ENCODE peak calls at places on chromosomes 11 and 22, in six cellular contexts. One of them, this sample, is unnamed.

GRCh38 chr11:70915158-70915795 is 337.1 kb downstream of the SHANK2 start:
- DNase-seq in ovary: no peak
- DNase-seq in A549: no peak
- DNase-seq in HepG2: no peak
- DNase-seq in IMR-90: no peak
- DNase-seq in esophagus squamous epithelium: no peak
- DNase-seq in this sample: no peak

GRCh38 chr11:15199693-15200092 is 85.0 kb downstream of the INSC start:
- DNase-seq in ovary: no peak
- DNase-seq in A549: no peak
- DNase-seq in HepG2: no peak
- DNase-seq in IMR-90: peak; percentile 71
- DNase-seq in esophagus squamous epithelium: no peak
- DNase-seq in this sample: no peak

GRCh38 chr22:24434472-24435322 is 7.3 kb downstream of the ADORA2A start:
- DNase-seq in ovary: no peak
- DNase-seq in A549: no peak
- DNase-seq in HepG2: no peak
- DNase-seq in IMR-90: no peak
- DNase-seq in esophagus squamous epithelium: peak; percentile 44
- DNase-seq in this sample: peak; percentile 45

GRCh38 chr11:93169950-93170561 is 27.7 kb downstream of the SLC36A4 start:
- DNase-seq in ovary: no peak
- DNase-seq in A549: no peak
- DNase-seq in HepG2: peak; percentile 24
- DNase-seq in IMR-90: peak; percentile 62
- DNase-seq in esophagus squamous epithelium: no peak
- DNase-seq in this sample: no peak

GRCh38 chr11:63839508-63840355 is 822 bp downstream of the MARK2 start:
- DNase-seq in ovary: no peak
- DNase-seq in A549: no peak
- DNase-seq in HepG2: no peak
- DNase-seq in IMR-90: no peak
- DNase-seq in esophagus squamous epithelium: no peak
- DNase-seq in this sample: peak; percentile 27

GRCh38 chr11:66334605-66335442 is 1.4 kb downstream of the RIN1 start:
- DNase-seq in ovary: peak; percentile 31
- DNase-seq in A549: no peak
- DNase-seq in HepG2: no peak
- DNase-seq in IMR-90: no peak
- DNase-seq in esophagus squamous epithelium: no peak
- DNase-seq in this sample: no peak

GRCh38 chr22:22342697-22343602 is 98.4 kb downstream of the VPREB1 start:
- DNase-seq in ovary: no peak
- DNase-seq in A549: peak; percentile 43
- DNase-seq in HepG2: peak; percentile 54
- DNase-seq in IMR-90: no peak
- DNase-seq in esophagus squamous epithelium: no peak
- DNase-seq in this sample: no peak

GRCh38 chr22:22021160-22021750 is 38.7 kb upstream of the TOP3B start:
- DNase-seq in ovary: no peak
- DNase-seq in A549: no peak
- DNase-seq in HepG2: no peak
- DNase-seq in IMR-90: peak; percentile 58
- DNase-seq in esophagus squamous epithelium: no peak
- DNase-seq in this sample: no peak

GRCh38 chr11:125933030-125933813 is 12.6 kb upstream of the VSIG10L2 start:
- DNase-seq in ovary: no peak
- DNase-seq in A549: no peak
- DNase-seq in HepG2: no peak
- DNase-seq in IMR-90: no peak
- DNase-seq in esophagus squamous epithelium: no peak
- DNase-seq in this sample: no peak

GRCh38 chr11:116504541-116505149 is 268.1 kb downstream of the BUD13 start:
- DNase-seq in ovary: no peak
- DNase-seq in A549: no peak
- DNase-seq in HepG2: no peak
- DNase-seq in IMR-90: no peak
- DNase-seq in esophagus squamous epithelium: no peak
- DNase-seq in this sample: no peak

DNA sequence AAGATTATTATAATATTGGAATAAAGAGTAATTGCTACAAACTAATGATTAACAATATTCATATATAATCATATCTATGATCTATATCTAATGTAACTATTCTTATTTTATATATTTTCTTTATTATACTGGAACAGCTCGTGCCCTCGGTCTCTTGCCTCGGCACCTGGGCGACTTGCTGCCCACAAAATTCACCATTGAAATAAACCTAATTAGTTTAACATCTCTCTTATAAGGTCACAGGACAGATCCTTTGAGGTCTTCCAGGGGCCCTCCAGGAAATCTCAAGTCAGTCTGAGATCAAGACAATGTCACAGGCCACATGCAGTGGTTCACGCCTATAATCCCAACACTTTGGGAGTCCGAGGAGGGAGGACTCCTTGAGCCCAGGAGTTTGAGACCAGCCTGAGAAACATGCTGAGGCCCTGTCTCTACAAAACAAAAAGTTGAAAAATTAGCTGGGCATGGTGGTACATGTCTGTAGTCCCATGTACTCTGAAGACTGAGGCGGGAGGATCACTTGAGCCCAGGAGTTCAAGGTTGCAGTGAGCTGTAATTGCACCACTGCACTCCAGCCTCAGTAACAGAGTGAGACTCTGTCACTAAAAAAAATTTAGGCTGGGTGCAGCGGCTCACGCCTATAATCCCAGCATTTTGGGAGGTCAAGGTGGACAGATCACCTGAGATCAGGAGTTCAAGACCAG is 6.6 kb upstream of the TXNRD2 start:
- DNase-seq in ovary: no peak
- DNase-seq in A549: no peak
- DNase-seq in HepG2: no peak
- DNase-seq in IMR-90: no peak
- DNase-seq in esophagus squamous epithelium: no peak
- DNase-seq in this sample: no peak
- TF ChIP-seq CTCF in ovary: no peak
- TF ChIP-seq CTCF in A549: no peak
- TF ChIP-seq CTCF in HepG2: no peak
- TF ChIP-seq CTCF in IMR-90: no peak
- TF ChIP-seq CTCF in esophagus squamous epithelium: no peak
- TF ChIP-seq CTCF in this sample: no peak

DNA sequence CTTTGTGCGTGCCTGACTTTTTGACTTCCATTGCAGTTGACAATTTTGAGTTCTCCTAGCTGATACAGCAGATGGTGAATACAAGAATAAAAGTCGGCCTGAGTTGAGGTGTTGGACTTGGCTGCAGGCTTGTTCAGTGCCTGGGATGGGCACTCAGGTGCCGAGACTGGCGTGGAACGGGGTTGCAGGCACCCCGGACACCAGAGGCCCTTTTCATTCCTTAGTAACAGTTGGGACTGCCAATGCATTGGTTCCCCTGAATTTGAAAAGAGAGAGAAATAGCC is 1.3 kb downstream of the PHRF1 start:
- DNase-seq in ovary: no peak
- DNase-seq in A549: no peak
- DNase-seq in HepG2: no peak
- DNase-seq in IMR-90: no peak
- DNase-seq in esophagus squamous epithelium: no peak
- DNase-seq in this sample: no peak
- H3K4me3 ChIP-seq in ovary: peak overlapping the region; percentile 80
- H3K4me3 ChIP-seq in A549: peak overlapping the region; percentile 91
- H3K4me3 ChIP-seq in HepG2: peak overlapping the region; percentile 100
- H3K4me3 ChIP-seq in IMR-90: peak overlapping the region; percentile 61
- H3K4me3 ChIP-seq in esophagus squamous epithelium: peak overlapping the region; percentile 87
- H3K4me3 ChIP-seq in this sample: peak overlapping the region; percentile 96

GRCh38 chr22:40324468-40325305 is 21.6 kb upstream of the ADSL start:
- DNase-seq in ovary: no peak
- DNase-seq in A549: no peak
- DNase-seq in HepG2: no peak
- DNase-seq in IMR-90: no peak
- DNase-seq in esophagus squamous epithelium: no peak
- DNase-seq in this sample: no peak
- TF ChIP-seq POLR2A in ovary: no peak
- TF ChIP-seq POLR2A in A549: no peak
- TF ChIP-seq POLR2A in HepG2: no peak
- TF ChIP-seq POLR2A in IMR-90: no peak
- TF ChIP-seq POLR2A in esophagus squamous epithelium: no peak
- TF ChIP-seq POLR2A in this sample: no peak

GRCh38 chr22:35140879-35141745 is 75.2 kb downstream of the ISX start:
- DNase-seq in ovary: no peak
- DNase-seq in A549: no peak
- DNase-seq in HepG2: no peak
- DNase-seq in IMR-90: no peak
- DNase-seq in esophagus squamous epithelium: no peak
- DNase-seq in this sample: no peak
- TF ChIP-seq CTCF in ovary: no peak
- TF ChIP-seq CTCF in A549: no peak
- TF ChIP-seq CTCF in HepG2: peak; percentile 41
- TF ChIP-seq CTCF in IMR-90: no peak
- TF ChIP-seq CTCF in esophagus squamous epithelium: no peak
- TF ChIP-seq CTCF in this sample: no peak

This sample was measured in uterus.